ENCODE peak calls at places on chromosomes 1 and 21, in six cellular contexts. O, T, G, D, U and I are unnamed samples. For H3K9me3, the result is how much of the 10 kb centered on the place peaks cover.

GRCh38 chr1:245603311-245603865 is 448.6 kb downstream of the KIF26B start:
- DNase-seq in O (no peak), T (no peak), G (no peak), D (no peak), U (no peak), I (no peak)

GRCh38 chr1:69551476-69552324 is 16.0 kb upstream of the LRRC7 start:
- DNase-seq in O (no peak), T (no peak), G (no peak), D (no peak), U (no peak), I (no peak)

GRCh38 chr1:50268049-50268448 is 155.2 kb downstream of the DMRTA2 start:
- DNase-seq in O (peak), T (no peak), G (no peak), D (no peak), U (peak), I (no peak)

GRCh38 chr1:65068202-65069011 is 79.6 kb upstream of the AK4 start:
- DNase-seq in O (no peak), T (no peak), G (peak), D (peak), U (peak), I (no peak)

GRCh38 chr1:68331117-68331865 is 99.0 kb upstream of the WLS start:
- DNase-seq in O (no peak), T (no peak), G (no peak), D (no peak), U (no peak), I (no peak)

GRCh38 chr1:206708058-206708457 is 23.4 kb downstream of the MAPKAPK2 start:
- DNase-seq in O (no peak), T (no peak), G (no peak), D (no peak), U (peak), I (no peak)

GRCh38 chr1:12480748-12481362 is 137.2 kb downstream of the DHRS3 start:
- DNase-seq in O (no peak), T (no peak), G (no peak), D (peak), U (peak), I (no peak)

GRCh38 chr1:27001570-27002360 is 8.3 kb downstream of the TRNP1 start:
- DNase-seq in O (peak), T (peak), G (no peak), D (no peak), U (no peak), I (peak)

GRCh38 chr1:202656951-202657646 is 53.2 kb downstream of the SYT2 start:
- DNase-seq in O (no peak), T (no peak), G (no peak), D (no peak), U (no peak), I (no peak)

GRCh38 chr1:200628223-200628868 is 7.8 kb upstream of the KIF14 start:
- DNase-seq in O (no peak), T (no peak), G (no peak), D (no peak), U (peak), I (no peak)

GRCh38 chr1:227273557-227273956 is 44.7 kb downstream of the CDC42BPA start:
- DNase-seq in O (no peak), T (no peak), G (no peak), D (peak), U (peak), I (no peak)

GRCh38 chr1:66446261-66447001 is 87.5 kb upstream of the SGIP1 start:
- DNase-seq in O (peak), T (no peak), G (peak), D (peak), U (peak), I (peak)

GRCh38 chr1:195721210-195721971 is 886.8 kb downstream of the KCNT2 start:
- DNase-seq in O (no peak), T (no peak), G (no peak), D (no peak), U (no peak), I (no peak)

GRCh38 chr1:70866522-70867256 is 180.9 kb downstream of the PTGER3 start:
- DNase-seq in O (no peak), T (no peak), G (no peak), D (peak), U (no peak), I (no peak)

GRCh38 chr1:49597436-49597835 is 426.3 kb downstream of the AGBL4 start:
- DNase-seq in O (no peak), T (no peak), G (no peak), D (no peak), U (no peak), I (no peak)

GRCh38 chr1:17356387-17356992 is 15.5 kb upstream of the PADI6 start:
- DNase-seq in O (no peak), T (no peak), G (no peak), D (no peak), U (no peak), I (no peak)

GRCh38 chr1:192445849-192446489 is 129.2 kb downstream of the RGS21 start:
- DNase-seq in O (peak), T (no peak), G (peak), D (peak), U (peak), I (peak)

GRCh38 chr1:207670997-207671396 is 26.1 kb downstream of the CR1L start:
- DNase-seq in O (no peak), T (no peak), G (no peak), D (no peak), U (peak), I (no peak)

GRCh38 chr1:165717918-165718515 is 19.7 kb upstream of the ALDH9A1 start:
- DNase-seq in O (peak), T (no peak), G (peak), D (peak), U (peak), I (peak)

GRCh38 chr21:15365751-15366392 is 301.1 kb upstream of the NRIP1 start:
- DNase-seq in O (no peak), T (no peak), G (no peak), D (no peak), U (no peak), I (no peak)

GRCh38 chr21:32475162-32475812 is 62.8 kb downstream of the EVA1C start:
- DNase-seq in O (no peak), T (no peak), G (no peak), D (no peak), U (no peak), I (no peak)

GRCh38 chr1:226633541-226634155 is 85.1 kb downstream of the STUM start:
- DNase-seq in O (no peak), T (no peak), G (no peak), D (no peak), U (no peak), I (no peak)

GRCh38 chr1:221862971-221863370 is 121.1 kb upstream of the DUSP10 start:
- DNase-seq in O (no peak), T (no peak), G (no peak), D (no peak), U (no peak), I (no peak)

GRCh38 chr21:14673649-14674048 is 127.5 kb upstream of the SAMSN1 start:
- DNase-seq in O (no peak), T (no peak), G (no peak), D (no peak), U (no peak), I (no peak)

GRCh38 chr1:24704411-24705259 is 40.6 kb upstream of the CLIC4 start:
- DNase-seq in O (peak), T (no peak), G (peak), D (no peak), U (no peak), I (no peak)

GRCh38 chr1:24805534-24806301 is 60.5 kb downstream of the CLIC4 start:
- DNase-seq in O (peak), T (no peak), G (peak), D (peak), U (no peak), I (no peak)

GRCh38 chr1:183270541-183271141 is 84.6 kb downstream of the LAMC2 start:
- DNase-seq in O (no peak), T (peak), G (no peak), D (no peak), U (no peak), I (no peak)

GRCh38 chr1:67058761-67059160 is 4.8 kb upstream of the SLC35D1 start:
- DNase-seq in O (no peak), T (no peak), G (no peak), D (no peak), U (no peak), I (no peak)

GRCh38 chr1:6440198-6441126 is 15.9 kb downstream of the ESPN start:
- DNase-seq in O (no peak), T (no peak), G (no peak), D (peak), U (peak), I (no peak)

GRCh38 chr21:28479660-28480059 is 513.0 kb downstream of the LTN1 start:
- DNase-seq in O (no peak), T (no peak), G (no peak), D (no peak), U (no peak), I (no peak)

GRCh38 chr1:87880098-87880746 is 551.5 kb downstream of the LMO4 start:
- DNase-seq in O (no peak), T (no peak), G (no peak), D (no peak), U (no peak), I (no peak)

DNA sequence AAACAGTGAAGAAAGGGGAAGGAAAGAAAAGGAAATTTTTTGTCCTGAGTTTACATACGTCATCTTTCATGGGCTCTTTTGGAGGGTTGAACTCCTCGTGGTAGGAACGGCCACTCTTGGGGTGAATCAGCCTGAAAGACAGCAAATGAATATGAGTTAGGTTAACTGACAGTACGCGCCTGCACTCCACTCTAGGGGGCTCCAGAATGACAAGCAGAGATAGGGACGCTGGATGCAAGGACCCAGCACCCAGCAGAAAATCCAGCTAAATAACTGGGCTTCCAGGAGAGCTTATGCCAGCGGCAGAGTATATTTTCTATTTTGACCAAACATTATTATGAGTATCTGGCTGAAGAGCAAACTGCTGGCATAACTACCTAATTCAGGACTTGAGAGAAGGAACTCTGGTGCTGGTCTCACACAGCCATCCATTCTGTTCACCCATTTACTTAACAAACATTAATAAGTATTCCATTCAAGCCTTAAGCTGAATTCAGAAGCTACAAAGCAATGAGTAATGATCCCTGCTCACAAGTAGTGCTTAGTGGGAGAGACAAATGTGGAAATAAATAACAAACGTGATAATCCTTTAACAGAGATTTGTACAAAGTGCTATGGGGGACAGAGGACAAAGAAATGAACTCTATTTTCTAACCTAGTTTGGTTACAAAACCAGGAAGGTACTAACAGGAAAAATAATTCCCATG is 22.1 kb downstream of the AK2 start:
- DNase-seq in O (no peak), T (no peak), G (no peak), D (no peak), U (no peak), I (no peak)
- H3K27ac ChIP-seq in O (no peak), T (peak), G (no peak), D (no peak), U (no peak), I (no peak)

GRCh38 chr1:95287078-95287477 is 53.1 kb downstream of the RWDD3 start:
- DNase-seq in O (no peak), T (no peak), G (no peak), D (no peak), U (no peak), I (no peak)
- TF ChIP-seq CTCF in O (peak), T (no peak), G (no peak), D (no peak), U (no peak), I (no peak)

GRCh38 chr1:40475268-40475667 is 1.8 kb upstream of the ZFP69 start:
- DNase-seq in O (no peak), T (no peak), G (no peak), D (no peak), U (no peak), I (no peak)

DNA sequence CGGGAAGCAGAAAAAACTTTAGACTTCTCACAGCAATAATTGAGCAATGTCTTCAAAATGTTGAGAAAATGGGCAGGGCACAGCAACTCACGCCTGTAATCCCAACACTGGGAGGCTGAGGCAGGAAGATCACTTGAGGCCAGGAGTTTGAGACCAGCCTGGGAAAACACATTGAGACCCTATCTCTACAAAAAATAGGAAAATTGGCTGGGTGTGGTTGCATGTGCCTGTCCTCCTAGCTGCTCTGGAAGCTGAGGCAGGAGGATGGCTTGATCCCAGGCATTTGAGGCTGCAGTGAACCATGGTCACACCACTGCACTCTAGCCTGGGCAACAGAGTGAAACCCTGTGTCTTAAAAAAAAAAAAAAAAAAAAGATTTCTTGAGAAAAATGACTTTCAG is 7.8 kb upstream of the ZFP69 start:
- DNase-seq in O (no peak), T (no peak), G (no peak), D (no peak), U (no peak), I (no peak)
- H3K9me3 ChIP-seq in O (half or more), T (half or more), G (under half), D (under half), U (under half), I (half or more)

GRCh38 chr1:43995984-43996732 is 4.8 kb downstream of the CCDC24 start:
- DNase-seq in O (no peak), T (no peak), G (no peak), D (no peak), U (no peak), I (no peak)
- H3K27ac ChIP-seq in O (no peak), T (no peak), G (no peak), D (no peak), U (no peak), I (no peak)

GRCh38 chr21:37224861-37225260 is 42.3 kb downstream of the VPS26C start:
- DNase-seq in O (no peak), T (no peak), G (no peak), D (no peak), U (no peak), I (no peak)

GRCh38 chr21:37220981-37221664 is 46.0 kb downstream of the VPS26C start:
- DNase-seq in O (peak), T (peak), G (peak), D (peak), U (peak), I (peak)

GRCh38 chr21:37223804-37224345 is 43.3 kb downstream of the VPS26C start:
- DNase-seq in O (no peak), T (no peak), G (no peak), D (no peak), U (no peak), I (no peak)

GRCh38 chr21:37219766-37220432 is 47.2 kb downstream of the VPS26C start:
- DNase-seq in O (no peak), T (no peak), G (no peak), D (no peak), U (no peak), I (no peak)

GRCh38 chr21:37220433-37220980 is 46.6 kb downstream of the VPS26C start:
- DNase-seq in O (no peak), T (no peak), G (no peak), D (peak), U (peak), I (no peak)
- TF ChIP-seq CTCF in O (peak), T (peak), G (peak), D (no peak), U (no peak), I (no peak)

GRCh38 chr1:4695241-4695640 is 40.8 kb downstream of the AJAP1 start:
- DNase-seq in O (no peak), T (no peak), G (no peak), D (no peak), U (no peak), I (no peak)
- H3K9me3 ChIP-seq in O (under half), T (under half), G (under half), D (under half), U (under half), I (under half)